ENCODE peak calls at places on chromosomes 16 and 17, in ten cellular contexts. One of them, this sample, is unnamed.

GRCh38 chr16:58492066-58492465 is 7.9 kb upstream of the NDRG4 start:
- DNase-seq in aorta: peak; percentile 29
- DNase-seq in BE2C: peak; percentile 54
- DNase-seq in spleen: peak; percentile 59
- DNase-seq in A549: no peak
- DNase-seq in HCT116: no peak
- DNase-seq in astrocyte: no peak
- DNase-seq in tibial nerve: no peak
- DNase-seq in breast epithelium: no peak
- DNase-seq in ovary: no peak
- DNase-seq in this sample: no peak

GRCh38 chr17:38761612-38762011 is 9.1 kb downstream of the PSMB3 start:
- DNase-seq in aorta: no peak
- DNase-seq in BE2C: peak; percentile 68
- DNase-seq in spleen: peak; percentile 57
- DNase-seq in A549: peak; percentile 81
- DNase-seq in HCT116: peak; percentile 34
- DNase-seq in astrocyte: no peak
- DNase-seq in tibial nerve: no peak
- DNase-seq in breast epithelium: no peak
- DNase-seq in ovary: no peak
- DNase-seq in this sample: no peak

GRCh38 chr17:49488612-49489011 is 6.5 kb upstream of the NGFR start:
- DNase-seq in aorta: no peak
- DNase-seq in BE2C: peak; percentile 43
- DNase-seq in spleen: no peak
- DNase-seq in A549: no peak
- DNase-seq in HCT116: no peak
- DNase-seq in astrocyte: no peak
- DNase-seq in tibial nerve: no peak
- DNase-seq in breast epithelium: no peak
- DNase-seq in ovary: no peak
- DNase-seq in this sample: no peak

GRCh38 chr16:21088646-21089538 is 61.8 kb downstream of the DNAH3 start:
- DNase-seq in aorta: no peak
- DNase-seq in BE2C: no peak
- DNase-seq in spleen: no peak
- DNase-seq in A549: no peak
- DNase-seq in HCT116: no peak
- DNase-seq in astrocyte: peak; percentile 80
- DNase-seq in tibial nerve: no peak
- DNase-seq in breast epithelium: no peak
- DNase-seq in ovary: no peak
- DNase-seq in this sample: no peak

GRCh38 chr17:82267575-82268379 is 5.7 kb downstream of the CSNK1D start:
- DNase-seq in aorta: peak; percentile 96
- DNase-seq in BE2C: peak; percentile 68
- DNase-seq in spleen: peak; percentile 86
- DNase-seq in A549: peak; percentile 97
- DNase-seq in HCT116: no peak
- DNase-seq in astrocyte: peak; percentile 95
- DNase-seq in tibial nerve: peak; percentile 89
- DNase-seq in breast epithelium: peak; percentile 92
- DNase-seq in ovary: peak; percentile 80
- DNase-seq in this sample: no peak

GRCh38 chr16:6446370-6446769 is 886.3 kb upstream of the RBFOX1 start:
- DNase-seq in aorta: no peak
- DNase-seq in BE2C: no peak
- DNase-seq in spleen: no peak
- DNase-seq in A549: no peak
- DNase-seq in HCT116: no peak
- DNase-seq in astrocyte: no peak
- DNase-seq in tibial nerve: no peak
- DNase-seq in breast epithelium: no peak
- DNase-seq in ovary: no peak
- DNase-seq in this sample: no peak

GRCh38 chr16:65064131-65064530 is 57.7 kb downstream of the CDH11 start:
- DNase-seq in aorta: no peak
- DNase-seq in BE2C: no peak
- DNase-seq in spleen: no peak
- DNase-seq in A549: no peak
- DNase-seq in HCT116: no peak
- DNase-seq in astrocyte: no peak
- DNase-seq in tibial nerve: no peak
- DNase-seq in breast epithelium: no peak
- DNase-seq in ovary: no peak
- DNase-seq in this sample: no peak

GRCh38 chr16:19184823-19185509 is 16.9 kb downstream of the SYT17 start:
- DNase-seq in aorta: no peak
- DNase-seq in BE2C: no peak
- DNase-seq in spleen: no peak
- DNase-seq in A549: no peak
- DNase-seq in HCT116: no peak
- DNase-seq in astrocyte: no peak
- DNase-seq in tibial nerve: no peak
- DNase-seq in breast epithelium: no peak
- DNase-seq in ovary: no peak
- DNase-seq in this sample: no peak

GRCh38 chr17:14910916-14911315 is 354.2 kb downstream of the PMP22 start:
- DNase-seq in aorta: no peak
- DNase-seq in BE2C: no peak
- DNase-seq in spleen: no peak
- DNase-seq in A549: no peak
- DNase-seq in HCT116: no peak
- DNase-seq in astrocyte: no peak
- DNase-seq in tibial nerve: no peak
- DNase-seq in breast epithelium: no peak
- DNase-seq in ovary: no peak
- DNase-seq in this sample: no peak

GRCh38 chr16:48535369-48535787 is 74.6 kb downstream of the N4BP1 start:
- DNase-seq in aorta: no peak
- DNase-seq in BE2C: no peak
- DNase-seq in spleen: no peak
- DNase-seq in A549: no peak
- DNase-seq in HCT116: no peak
- DNase-seq in astrocyte: no peak
- DNase-seq in tibial nerve: no peak
- DNase-seq in breast epithelium: no peak
- DNase-seq in ovary: no peak
- DNase-seq in this sample: no peak

GRCh38 chr17:2700031-2700490 is 11.5 kb downstream of the CLUH start:
- DNase-seq in aorta: peak; percentile 36
- DNase-seq in BE2C: no peak
- DNase-seq in spleen: peak; percentile 41
- DNase-seq in A549: no peak
- DNase-seq in HCT116: no peak
- DNase-seq in astrocyte: no peak
- DNase-seq in tibial nerve: no peak
- DNase-seq in breast epithelium: no peak
- DNase-seq in ovary: peak; percentile 6
- DNase-seq in this sample: no peak

GRCh38 chr17:49589556-49589885 is 13.8 kb downstream of the NXPH3 start:
- DNase-seq in aorta: no peak
- DNase-seq in BE2C: no peak
- DNase-seq in spleen: no peak
- DNase-seq in A549: no peak
- DNase-seq in HCT116: no peak
- DNase-seq in astrocyte: no peak
- DNase-seq in tibial nerve: no peak
- DNase-seq in breast epithelium: no peak
- DNase-seq in ovary: no peak
- DNase-seq in this sample: no peak

GRCh38 chr16:35142147-35142808 is 1682.9 kb downstream of the TP53TG3F start:
- DNase-seq in aorta: no peak
- DNase-seq in BE2C: no peak
- DNase-seq in spleen: no peak
- DNase-seq in A549: no peak
- DNase-seq in HCT116: no peak
- DNase-seq in astrocyte: no peak
- DNase-seq in tibial nerve: no peak
- DNase-seq in breast epithelium: no peak
- DNase-seq in ovary: no peak
- DNase-seq in this sample: no peak
- H3K9me3 ChIP-seq in aorta: no peaks in the 10 kb centered on the region
- H3K9me3 ChIP-seq in BE2C: peaks cover 5% of the 10 kb centered on the region
- H3K9me3 ChIP-seq in spleen: peaks cover 80% of the 10 kb centered on the region
- H3K9me3 ChIP-seq in A549: peaks cover 5% of the 10 kb centered on the region
- H3K9me3 ChIP-seq in HCT116: peaks cover 18% of the 10 kb centered on the region
- H3K9me3 ChIP-seq in astrocyte: peaks cover 14% of the 10 kb centered on the region
- H3K9me3 ChIP-seq in tibial nerve: no peaks in the 10 kb centered on the region
- H3K9me3 ChIP-seq in breast epithelium: peaks cover 47% of the 10 kb centered on the region
- H3K9me3 ChIP-seq in ovary: no peaks in the 10 kb centered on the region
- H3K9me3 ChIP-seq in this sample: no peaks in the 10 kb centered on the region

GRCh38 chr17:64334851-64335250 is 55.8 kb downstream of the PECAM1 start:
- DNase-seq in aorta: no peak
- DNase-seq in BE2C: no peak
- DNase-seq in spleen: no peak
- DNase-seq in A549: no peak
- DNase-seq in HCT116: no peak
- DNase-seq in astrocyte: no peak
- DNase-seq in tibial nerve: no peak
- DNase-seq in breast epithelium: no peak
- DNase-seq in ovary: no peak
- DNase-seq in this sample: no peak
- H3K9me3 ChIP-seq in aorta: no peaks in the 10 kb centered on the region
- H3K9me3 ChIP-seq in BE2C: no peaks in the 10 kb centered on the region
- H3K9me3 ChIP-seq in spleen: no peaks in the 10 kb centered on the region
- H3K9me3 ChIP-seq in A549: no peaks in the 10 kb centered on the region
- H3K9me3 ChIP-seq in HCT116: no peaks in the 10 kb centered on the region
- H3K9me3 ChIP-seq in astrocyte: no peaks in the 10 kb centered on the region
- H3K9me3 ChIP-seq in tibial nerve: no peaks in the 10 kb centered on the region
- H3K9me3 ChIP-seq in breast epithelium: no peaks in the 10 kb centered on the region
- H3K9me3 ChIP-seq in ovary: no peaks in the 10 kb centered on the region
- H3K9me3 ChIP-seq in this sample: no peaks in the 10 kb centered on the region

DNA sequence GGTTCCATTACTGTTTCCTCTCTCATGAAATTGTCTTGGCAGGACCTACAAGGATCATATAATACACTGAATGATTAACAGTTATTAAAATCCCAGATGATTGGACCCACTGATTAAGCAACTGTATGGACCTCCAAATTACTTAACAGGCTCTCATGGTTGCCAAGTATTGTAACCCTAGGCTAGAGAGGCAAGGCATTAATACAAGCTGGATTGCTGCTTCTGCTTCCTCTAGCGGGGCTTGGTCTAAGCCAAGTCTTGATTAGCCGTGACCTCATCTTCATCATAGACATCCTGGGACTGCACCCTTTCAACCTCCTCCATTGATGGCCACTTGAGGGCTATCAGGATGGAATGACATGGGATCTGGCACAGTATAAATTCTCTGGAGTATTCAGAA is 47.0 kb downstream of the SYCE1L start:
- DNase-seq in aorta: no peak
- DNase-seq in BE2C: no peak
- DNase-seq in spleen: no peak
- DNase-seq in A549: no peak
- DNase-seq in HCT116: no peak
- DNase-seq in astrocyte: no peak
- DNase-seq in tibial nerve: no peak
- DNase-seq in breast epithelium: no peak
- DNase-seq in ovary: no peak
- DNase-seq in this sample: no peak
- H3K9me3 ChIP-seq in aorta: peaks cover 4% of the 10 kb centered on the region
- H3K9me3 ChIP-seq in BE2C: no peaks in the 10 kb centered on the region
- H3K9me3 ChIP-seq in spleen: no peaks in the 10 kb centered on the region
- H3K9me3 ChIP-seq in A549: no peaks in the 10 kb centered on the region
- H3K9me3 ChIP-seq in HCT116: no peaks in the 10 kb centered on the region
- H3K9me3 ChIP-seq in astrocyte: no peaks in the 10 kb centered on the region
- H3K9me3 ChIP-seq in tibial nerve: no peaks in the 10 kb centered on the region
- H3K9me3 ChIP-seq in breast epithelium: no peaks in the 10 kb centered on the region
- H3K9me3 ChIP-seq in ovary: no peaks in the 10 kb centered on the region
- H3K9me3 ChIP-seq in this sample: no peaks in the 10 kb centered on the region

DNA sequence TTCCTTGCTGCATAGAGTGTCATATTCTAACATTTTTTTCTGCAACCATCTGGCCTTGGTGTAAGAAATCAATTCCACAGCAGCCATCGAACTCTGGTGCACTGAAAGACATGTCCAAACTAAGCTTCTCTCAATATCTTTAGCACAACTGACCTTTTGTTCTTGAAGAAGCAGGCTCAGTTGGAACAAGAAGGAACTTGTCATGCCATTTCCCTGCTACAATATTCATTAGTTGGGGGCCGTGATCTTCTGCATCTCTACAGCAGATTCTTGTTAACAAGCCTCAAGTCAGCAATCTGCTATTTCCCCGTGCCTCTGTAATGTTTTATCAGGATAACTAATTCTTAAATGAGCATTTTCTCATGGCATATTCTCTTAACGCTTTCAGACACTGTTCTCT is 1305.6 kb downstream of the CDH11 start:
- DNase-seq in aorta: no peak
- DNase-seq in BE2C: no peak
- DNase-seq in spleen: no peak
- DNase-seq in A549: no peak
- DNase-seq in HCT116: no peak
- DNase-seq in astrocyte: no peak
- DNase-seq in tibial nerve: no peak
- DNase-seq in breast epithelium: no peak
- DNase-seq in ovary: no peak
- DNase-seq in this sample: no peak
- H3K9me3 ChIP-seq in aorta: peaks cover 2% of the 10 kb centered on the region
- H3K9me3 ChIP-seq in BE2C: no peaks in the 10 kb centered on the region
- H3K9me3 ChIP-seq in spleen: peaks cover 14% of the 10 kb centered on the region
- H3K9me3 ChIP-seq in A549: no peaks in the 10 kb centered on the region
- H3K9me3 ChIP-seq in HCT116: peaks cover 19% of the 10 kb centered on the region
- H3K9me3 ChIP-seq in astrocyte: no peaks in the 10 kb centered on the region
- H3K9me3 ChIP-seq in tibial nerve: no peaks in the 10 kb centered on the region
- H3K9me3 ChIP-seq in breast epithelium: no peaks in the 10 kb centered on the region
- H3K9me3 ChIP-seq in ovary: no peaks in the 10 kb centered on the region
- H3K9me3 ChIP-seq in this sample: no peaks in the 10 kb centered on the region

GRCh38 chr17:27157898-27158297 is 136.0 kb upstream of the WSB1 start:
- DNase-seq in aorta: no peak
- DNase-seq in BE2C: no peak
- DNase-seq in spleen: peak; percentile 39
- DNase-seq in A549: no peak
- DNase-seq in HCT116: no peak
- DNase-seq in astrocyte: no peak
- DNase-seq in tibial nerve: no peak
- DNase-seq in breast epithelium: no peak
- DNase-seq in ovary: no peak
- DNase-seq in this sample: no peak
- H3K9me3 ChIP-seq in aorta: no peaks in the 10 kb centered on the region
- H3K9me3 ChIP-seq in BE2C: no peaks in the 10 kb centered on the region
- H3K9me3 ChIP-seq in spleen: peaks cover 6% of the 10 kb centered on the region
- H3K9me3 ChIP-seq in A549: no peaks in the 10 kb centered on the region
- H3K9me3 ChIP-seq in HCT116: no peaks in the 10 kb centered on the region
- H3K9me3 ChIP-seq in astrocyte: peaks cover 9% of the 10 kb centered on the region
- H3K9me3 ChIP-seq in tibial nerve: no peaks in the 10 kb centered on the region
- H3K9me3 ChIP-seq in breast epithelium: no peaks in the 10 kb centered on the region
- H3K9me3 ChIP-seq in ovary: no peaks in the 10 kb centered on the region
- H3K9me3 ChIP-seq in this sample: no peaks in the 10 kb centered on the region

GRCh38 chr16:63856537-63856936 is 1265.3 kb downstream of the CDH11 start:
- DNase-seq in aorta: no peak
- DNase-seq in BE2C: no peak
- DNase-seq in spleen: no peak
- DNase-seq in A549: no peak
- DNase-seq in HCT116: no peak
- DNase-seq in astrocyte: no peak
- DNase-seq in tibial nerve: no peak
- DNase-seq in breast epithelium: no peak
- DNase-seq in ovary: no peak
- DNase-seq in this sample: no peak
- H3K9me3 ChIP-seq in aorta: peaks cover 1% of the 10 kb centered on the region
- H3K9me3 ChIP-seq in BE2C: no peaks in the 10 kb centered on the region
- H3K9me3 ChIP-seq in spleen: no peaks in the 10 kb centered on the region
- H3K9me3 ChIP-seq in A549: no peaks in the 10 kb centered on the region
- H3K9me3 ChIP-seq in HCT116: peaks cover 25% of the 10 kb centered on the region
- H3K9me3 ChIP-seq in astrocyte: no peaks in the 10 kb centered on the region
- H3K9me3 ChIP-seq in tibial nerve: no peaks in the 10 kb centered on the region
- H3K9me3 ChIP-seq in breast epithelium: no peaks in the 10 kb centered on the region
- H3K9me3 ChIP-seq in ovary: no peaks in the 10 kb centered on the region
- H3K9me3 ChIP-seq in this sample: no peaks in the 10 kb centered on the region